ENCODE peak calls at places on chromosomes 7 and 10, in seven cellular contexts. X, H, O, K, Y, Z and P are unnamed samples. For H3K9me3, the result is how much of the 10 kb centered on the place peaks cover.

GRCh38 chr7:3134715-3135114 is 91.0 kb upstream of the CARD11 start:
- DNase-seq in X (no peak), H (no peak), O (no peak), K (no peak), Y (no peak), Z (no peak), P (no peak)

GRCh38 chr7:3805151-3805550 is 504.1 kb downstream of the SDK1 start:
- DNase-seq in X (no peak), H (no peak), O (no peak), K (no peak), Y (no peak), Z (no peak), P (no peak)

GRCh38 chr10:112082134-112082533 is 101.4 kb downstream of the GPAM start:
- DNase-seq in X (no peak), H (no peak), O (no peak), K (peak), Y (no peak), Z (peak), P (peak)

GRCh38 chr7:102028206-102028826 is 210.9 kb downstream of the CUX1 start:
- DNase-seq in X (peak), H (no peak), O (no peak), K (no peak), Y (no peak), Z (no peak), P (no peak)

GRCh38 chr7:130024390-130024789 is 26.8 kb downstream of the ZC3HC1 start:
- DNase-seq in X (no peak), H (no peak), O (no peak), K (no peak), Y (no peak), Z (no peak), P (no peak)

GRCh38 chr10:33150904-33151303 is 183.6 kb downstream of the NRP1 start:
- DNase-seq in X (peak), H (no peak), O (no peak), K (no peak), Y (no peak), Z (no peak), P (no peak)

GRCh38 chr10:113680172-113681111 is 730 bp downstream of the CASP7 start:
- DNase-seq in X (peak), H (peak), O (no peak), K (peak), Y (peak), Z (peak), P (peak)

GRCh38 chr10:77498210-77498609 is 139.4 kb downstream of the KCNMA1 start:
- DNase-seq in X (no peak), H (no peak), O (no peak), K (peak), Y (no peak), Z (no peak), P (no peak)

GRCh38 chr10:100886544-100886943 is 26.2 kb upstream of the SLF2 start:
- DNase-seq in X (no peak), H (no peak), O (no peak), K (no peak), Y (no peak), Z (no peak), P (peak)

GRCh38 chr10:67818323-67818722 is 19.7 kb downstream of the DNAJC12 start:
- DNase-seq in X (no peak), H (no peak), O (no peak), K (no peak), Y (no peak), Z (no peak), P (no peak)

GRCh38 chr10:8420182-8420581 is 365.7 kb downstream of the GATA3 start:
- DNase-seq in X (no peak), H (no peak), O (no peak), K (no peak), Y (no peak), Z (no peak), P (no peak)

GRCh38 chr7:77627307-77627671 is 69.0 kb upstream of the RSBN1L start:
- DNase-seq in X (no peak), H (no peak), O (no peak), K (no peak), Y (no peak), Z (no peak), P (no peak)

GRCh38 chr7:38425509-38425908 is 152.1 kb upstream of the TARP start:
- DNase-seq in X (peak), H (no peak), O (no peak), K (no peak), Y (no peak), Z (no peak), P (no peak)

GRCh38 chr10:9634466-9634865 is 1383.2 kb upstream of the CELF2 start:
- DNase-seq in X (no peak), H (no peak), O (no peak), K (no peak), Y (no peak), Z (no peak), P (no peak)

GRCh38 chr7:81173766-81174281 is 255.0 kb upstream of the SEMA3C start:
- DNase-seq in X (no peak), H (no peak), O (no peak), K (no peak), Y (no peak), Z (no peak), P (no peak)

GRCh38 chr7:143434660-143435059 is 8.6 kb upstream of the TAS2R60 start:
- DNase-seq in X (no peak), H (no peak), O (no peak), K (no peak), Y (peak), Z (peak), P (no peak)

GRCh38 chr7:70316745-70317144 is 718.5 kb downstream of the AUTS2 start:
- DNase-seq in X (no peak), H (peak), O (no peak), K (no peak), Y (no peak), Z (no peak), P (no peak)

GRCh38 chr10:57964371-57964770 is 303.3 kb downstream of the IPMK start:
- DNase-seq in X (no peak), H (no peak), O (no peak), K (no peak), Y (no peak), Z (peak), P (peak)

DNA sequence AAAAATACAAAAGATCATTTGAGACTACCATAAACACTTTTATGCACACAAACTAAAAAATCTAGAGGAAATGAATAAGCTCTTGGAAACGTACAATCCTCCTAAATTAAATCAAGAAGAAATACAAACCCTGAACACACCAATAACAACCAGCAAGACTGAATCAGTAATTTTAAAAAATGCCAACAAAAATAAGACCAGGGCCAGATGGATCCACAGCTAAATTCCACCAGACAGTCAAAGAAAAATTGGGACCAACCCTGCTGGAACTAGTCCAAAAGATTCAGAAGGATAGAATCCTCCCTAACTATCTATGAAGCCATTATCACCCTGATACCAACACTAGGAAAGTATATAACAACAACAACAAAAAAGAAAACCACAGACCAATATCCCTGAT is 277.4 kb downstream of the AGMO start:
- DNase-seq in X (no peak), H (no peak), O (no peak), K (no peak), Y (no peak), Z (no peak), P (no peak)
- H3K9me3 ChIP-seq in X (under half), H (under half), O (under half), K (under half), Y (under half), Z (under half), P (under half)

GRCh38 chr7:49187543-49188268 is 263.4 kb downstream of the CDC14C start:
- DNase-seq in X (peak), H (no peak), O (no peak), K (no peak), Y (no peak), Z (no peak), P (no peak)
- TF ChIP-seq CTCF in X (peak), H (no peak), O (no peak), K (no peak), Y (no peak), Z (peak), P (no peak)

DNA sequence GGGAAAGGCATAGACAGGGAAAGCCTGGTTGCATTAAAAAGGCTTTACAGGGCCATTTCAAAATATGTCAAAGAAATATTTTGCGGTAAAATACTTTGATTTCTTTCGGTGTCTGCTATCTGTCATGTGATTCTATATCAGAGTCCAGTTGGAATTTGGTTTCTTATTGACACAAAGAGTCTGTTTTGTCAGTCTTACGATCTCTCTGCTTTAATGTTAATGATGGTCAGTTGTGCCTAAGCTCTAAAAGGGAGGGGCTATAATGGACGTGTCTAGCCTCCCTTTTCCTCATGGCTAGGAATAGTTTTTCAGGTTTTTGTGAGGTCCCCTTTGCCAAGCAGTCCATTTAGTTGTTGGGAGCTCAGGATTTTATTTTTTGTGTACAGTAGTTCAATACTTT is 31.5 kb downstream of the ORC5 start:
- DNase-seq in X (no peak), H (no peak), O (no peak), K (no peak), Y (no peak), Z (no peak), P (no peak)
- H3K9me3 ChIP-seq in X (under half), H (under half), O (under half), K (under half), Y (under half), Z (under half), P (under half)

DNA sequence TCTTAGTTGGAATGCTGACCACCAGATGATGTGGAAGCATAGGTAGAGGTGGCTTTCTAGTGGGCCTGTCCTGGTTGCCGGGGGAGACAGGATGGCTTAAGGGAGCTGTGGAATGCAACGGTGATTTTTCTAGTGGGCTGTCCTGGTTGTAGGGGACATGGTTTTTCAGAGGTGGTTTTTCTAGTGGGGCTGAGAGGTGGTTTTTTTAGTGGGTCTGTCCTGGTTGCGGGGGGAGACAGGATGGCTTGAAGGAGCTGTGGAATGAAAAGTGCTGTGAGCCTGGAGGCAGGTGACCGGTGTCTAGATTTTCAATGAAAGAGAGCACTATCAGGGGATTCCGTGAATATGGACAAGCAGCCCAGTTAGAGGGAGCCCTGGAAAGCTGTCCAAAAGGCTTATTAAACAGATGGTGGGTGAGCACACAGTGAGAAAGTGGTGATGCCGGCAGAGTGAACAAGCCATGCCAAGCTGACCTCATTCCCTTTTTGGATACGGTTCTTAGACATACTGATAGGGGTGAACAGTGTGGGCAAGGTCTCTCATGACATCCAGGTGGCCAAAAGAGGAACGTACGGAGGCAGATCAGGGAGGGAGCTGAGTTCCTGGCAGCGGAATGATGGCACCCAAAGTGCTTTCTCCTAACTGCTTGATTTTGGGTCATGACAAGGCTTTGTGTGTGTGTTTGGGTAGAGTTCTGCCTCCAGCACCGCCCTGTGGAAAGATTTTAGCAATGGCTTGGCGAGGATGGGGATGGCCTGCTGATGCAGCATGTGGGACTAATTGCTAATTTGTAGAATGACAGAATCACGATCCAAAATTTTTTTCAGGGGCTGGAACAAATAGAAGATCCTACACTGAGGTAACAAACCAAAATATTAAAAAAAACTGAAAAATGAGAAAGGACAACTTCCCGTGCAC is 126.6 kb downstream of the TMEM178B start:
- DNase-seq in X (no peak), H (no peak), O (no peak), K (no peak), Y (no peak), Z (no peak), P (no peak)
- TF ChIP-seq CTCF in X (no peak), H (no peak), O (no peak), K (no peak), Y (no peak), Z (no peak), P (no peak)

GRCh38 chr10:37704566-37704965 is 152.8 kb downstream of the ZNF248 start:
- DNase-seq in X (no peak), H (no peak), O (no peak), K (no peak), Y (no peak), Z (no peak), P (no peak)

GRCh38 chr10:37711617-37712488 is 145.6 kb downstream of the ZNF248 start:
- DNase-seq in X (no peak), H (no peak), O (no peak), K (no peak), Y (no peak), Z (no peak), P (peak)

GRCh38 chr10:37710831-37711616 is 146.4 kb downstream of the ZNF248 start:
- DNase-seq in X (no peak), H (no peak), O (no peak), K (no peak), Y (no peak), Z (no peak), P (no peak)

GRCh38 chr10:37703833-37704382 is 153.5 kb downstream of the ZNF248 start:
- DNase-seq in X (no peak), H (no peak), O (no peak), K (no peak), Y (no peak), Z (no peak), P (no peak)

DNA sequence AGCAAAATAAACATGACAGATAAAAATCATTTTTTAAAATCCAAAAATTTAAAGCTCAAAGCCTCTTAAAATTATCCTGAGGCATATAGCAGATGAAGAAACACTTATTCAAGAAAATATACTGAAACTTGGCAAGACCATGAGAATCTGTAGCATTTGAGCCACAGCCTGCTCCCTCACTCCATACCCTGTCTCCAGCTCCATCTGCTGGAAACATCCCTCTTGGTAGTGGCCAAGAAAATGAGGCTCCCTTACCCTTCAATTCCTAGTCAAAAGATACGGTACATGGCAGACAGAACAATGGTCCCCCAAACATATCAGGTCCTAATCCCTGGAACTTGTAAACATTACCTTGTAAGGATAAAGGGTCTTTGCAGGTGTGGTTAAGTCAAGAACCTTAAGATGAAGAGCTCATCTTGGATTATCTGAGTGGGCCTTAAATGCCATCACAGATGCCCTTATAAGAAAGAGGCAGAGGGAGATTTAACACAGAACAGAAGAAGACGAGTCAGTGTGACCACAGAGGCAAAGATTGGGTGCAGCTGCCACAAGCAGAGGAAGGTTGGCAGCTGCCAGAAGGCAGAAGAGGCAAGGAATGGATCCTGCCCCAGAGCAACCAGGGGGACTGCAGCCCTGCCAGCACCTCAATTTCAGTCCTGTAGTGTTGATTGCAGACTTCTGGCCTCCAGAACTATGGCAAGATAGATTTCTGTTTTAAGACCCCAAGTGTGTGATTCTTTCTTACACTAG is 149.4 kb downstream of the ZNF248 start:
- DNase-seq in X (no peak), H (no peak), O (no peak), K (no peak), Y (no peak), Z (no peak), P (no peak)
- H3K9me3 ChIP-seq in X (under half), H (under half), O (under half), K (under half), Y (under half), Z (under half), P (under half)

GRCh38 chr7:16409777-16410176 is 11.6 kb downstream of the CRPPA start:
- DNase-seq in X (no peak), H (no peak), O (no peak), K (no peak), Y (no peak), Z (no peak), P (no peak)
- TF ChIP-seq CTCF in X (no peak), H (no peak), O (no peak), K (no peak), Y (no peak), Z (no peak), P (no peak)